ENCODE peak calls at places on chromosomes 12 and 14, in four cellular contexts. One of them, this sample, is unnamed.

GRCh38 chr12:40198601-40199000 is 26.2 kb upstream of the LRRK2 start:
- DNase-seq in GM12878: no peak
- DNase-seq in K562: no peak
- DNase-seq in endothelial cell of umbilical vein: no peak
- DNase-seq in this sample: peak

GRCh38 chr14:99543985-99544384 is 60.0 kb downstream of the CCDC85C start:
- DNase-seq in GM12878: no peak
- DNase-seq in K562: no peak
- DNase-seq in endothelial cell of umbilical vein: no peak
- DNase-seq in this sample: no peak

GRCh38 chr12:124593176-124593575 is 25.8 kb upstream of the NCOR2 start:
- DNase-seq in GM12878: no peak
- DNase-seq in K562: no peak
- DNase-seq in endothelial cell of umbilical vein: no peak
- DNase-seq in this sample: no peak

GRCh38 chr14:89289477-89289876 is 127.6 kb downstream of the FOXN3 start:
- DNase-seq in GM12878: no peak
- DNase-seq in K562: no peak
- DNase-seq in endothelial cell of umbilical vein: no peak
- DNase-seq in this sample: no peak

GRCh38 chr12:120007272-120007671 is 18.2 kb downstream of the BICDL1 start:
- DNase-seq in GM12878: no peak
- DNase-seq in K562: peak
- DNase-seq in endothelial cell of umbilical vein: no peak
- DNase-seq in this sample: no peak

GRCh38 chr12:110600254-110600653 is 13.7 kb upstream of the TCTN1 start:
- DNase-seq in GM12878: no peak
- DNase-seq in K562: peak
- DNase-seq in endothelial cell of umbilical vein: peak
- DNase-seq in this sample: peak

GRCh38 chr14:61780125-61780524 is 17.9 kb downstream of the SNAPC1 start:
- DNase-seq in GM12878: no peak
- DNase-seq in K562: no peak
- DNase-seq in endothelial cell of umbilical vein: no peak
- DNase-seq in this sample: no peak

GRCh38 chr14:20327005-20327869 is 5.8 kb downstream of the CCNB1IP1 start:
- DNase-seq in GM12878: peak
- DNase-seq in K562: peak
- DNase-seq in endothelial cell of umbilical vein: peak
- DNase-seq in this sample: peak

GRCh38 chr14:81519200-81519998 is 14.3 kb downstream of the SEL1L start:
- DNase-seq in GM12878: peak
- DNase-seq in K562: peak
- DNase-seq in endothelial cell of umbilical vein: peak
- DNase-seq in this sample: no peak

GRCh38 chr12:54279632-54280400 is at the start of gene CBX5:
- DNase-seq in GM12878: peak
- DNase-seq in K562: peak
- DNase-seq in endothelial cell of umbilical vein: peak
- DNase-seq in this sample: peak

GRCh38 chr12:54352891-54353874 is 11.1 kb downstream of the GPR84 start:
- DNase-seq in GM12878: no peak
- DNase-seq in K562: peak
- DNase-seq in endothelial cell of umbilical vein: no peak
- DNase-seq in this sample: peak

GRCh38 chr12:3273409-3273853 is 196.3 kb downstream of the TSPAN9 start:
- DNase-seq in GM12878: no peak
- DNase-seq in K562: no peak
- DNase-seq in endothelial cell of umbilical vein: no peak
- DNase-seq in this sample: peak

GRCh38 chr12:107400686-107401447 is 284.7 kb upstream of the PWP1 start:
- DNase-seq in GM12878: no peak
- DNase-seq in K562: no peak
- DNase-seq in endothelial cell of umbilical vein: no peak
- DNase-seq in this sample: peak

GRCh38 chr12:109877504-109878246 is 2.7 kb downstream of the GLTP start:
- DNase-seq in GM12878: no peak
- DNase-seq in K562: no peak
- DNase-seq in endothelial cell of umbilical vein: no peak
- DNase-seq in this sample: no peak

GRCh38 chr14:39102969-39103957 is at the start of gene SEC23A:
- DNase-seq in GM12878: no peak
- DNase-seq in K562: peak
- DNase-seq in endothelial cell of umbilical vein: peak
- DNase-seq in this sample: peak

GRCh38 chr12:65566776-65567175 is 257.5 kb upstream of the HMGA2 start:
- DNase-seq in GM12878: no peak
- DNase-seq in K562: no peak
- DNase-seq in endothelial cell of umbilical vein: no peak
- DNase-seq in this sample: peak

GRCh38 chr14:104465482-104466390 is 113.8 kb upstream of the C14orf180 start:
- DNase-seq in GM12878: no peak
- DNase-seq in K562: no peak
- DNase-seq in endothelial cell of umbilical vein: no peak
- DNase-seq in this sample: no peak

GRCh38 chr12:118360785-118361404 is 11.8 kb downstream of the TAOK3 start:
- DNase-seq in GM12878: no peak
- DNase-seq in K562: peak
- DNase-seq in endothelial cell of umbilical vein: peak
- DNase-seq in this sample: peak

GRCh38 chr14:99038401-99038800 is 233.6 kb downstream of the BCL11B start:
- DNase-seq in GM12878: no peak
- DNase-seq in K562: no peak
- DNase-seq in endothelial cell of umbilical vein: no peak
- DNase-seq in this sample: no peak

GRCh38 chr12:30599631-30600030 is 96.0 kb downstream of the IPO8 start:
- DNase-seq in GM12878: no peak
- DNase-seq in K562: no peak
- DNase-seq in endothelial cell of umbilical vein: peak
- DNase-seq in this sample: peak

GRCh38 chr14:61321385-61322010 is at the start of gene PRKCH:
- DNase-seq in GM12878: no peak
- DNase-seq in K562: peak
- DNase-seq in endothelial cell of umbilical vein: peak
- DNase-seq in this sample: peak

GRCh38 chr12:25701290-25701689 is 148.2 kb upstream of the LMNTD1 start:
- DNase-seq in GM12878: no peak
- DNase-seq in K562: no peak
- DNase-seq in endothelial cell of umbilical vein: no peak
- DNase-seq in this sample: peak

GRCh38 chr12:14317362-14318146 is 47.9 kb upstream of the ATF7IP start:
- DNase-seq in GM12878: no peak
- DNase-seq in K562: peak
- DNase-seq in endothelial cell of umbilical vein: no peak
- DNase-seq in this sample: no peak
- H2AFZ ChIP-seq in GM12878: no peak
- H2AFZ ChIP-seq in K562: peak
- H2AFZ ChIP-seq in endothelial cell of umbilical vein: no peak
- H2AFZ ChIP-seq in this sample: peak

DNA sequence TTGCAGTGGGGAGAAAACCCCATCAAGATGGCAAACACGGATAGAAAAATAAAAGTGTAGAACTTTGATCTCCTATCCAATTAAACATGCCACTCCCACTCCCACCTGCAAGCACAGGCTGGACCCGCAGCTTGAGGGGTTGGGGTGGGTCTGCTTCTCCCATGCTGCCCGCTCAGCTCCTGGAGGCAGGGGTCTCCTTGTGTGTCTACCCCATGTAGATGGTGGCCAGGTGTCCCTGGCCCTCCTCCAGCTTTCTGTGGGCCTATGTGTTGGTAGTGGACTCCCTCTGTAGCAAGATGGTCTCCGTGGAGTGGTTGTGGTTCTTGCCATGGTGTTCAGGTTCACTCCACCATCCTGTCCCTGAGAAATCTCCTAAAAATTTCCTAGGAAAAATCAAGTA is 23.5 kb upstream of the FGF23 start:
- DNase-seq in GM12878: no peak
- DNase-seq in K562: no peak
- DNase-seq in endothelial cell of umbilical vein: no peak
- DNase-seq in this sample: no peak
- TF ChIP-seq CTCF in GM12878: no peak
- TF ChIP-seq CTCF in K562: no peak
- TF ChIP-seq CTCF in endothelial cell of umbilical vein: no peak
- TF ChIP-seq CTCF in this sample: no peak

GRCh38 chr12:14936224-14936861 is 2.0 kb downstream of the ERP27 start:
- DNase-seq in GM12878: no peak
- DNase-seq in K562: no peak
- DNase-seq in endothelial cell of umbilical vein: no peak
- DNase-seq in this sample: no peak

GRCh38 chr12:14937014-14937413 is 1.3 kb downstream of the ERP27 start:
- DNase-seq in GM12878: no peak
- DNase-seq in K562: no peak
- DNase-seq in endothelial cell of umbilical vein: no peak
- DNase-seq in this sample: no peak

GRCh38 chr12:14935031-14935430 is 3.3 kb downstream of the ERP27 start:
- DNase-seq in GM12878: no peak
- DNase-seq in K562: no peak
- DNase-seq in endothelial cell of umbilical vein: no peak
- DNase-seq in this sample: no peak

GRCh38 chr12:14938301-14938700 is at the start of gene ERP27:
- DNase-seq in GM12878: no peak
- DNase-seq in K562: no peak
- DNase-seq in endothelial cell of umbilical vein: no peak
- DNase-seq in this sample: no peak

GRCh38 chr12:14937689-14938088 is 648 bp downstream of the ERP27 start:
- DNase-seq in GM12878: no peak
- DNase-seq in K562: no peak
- DNase-seq in endothelial cell of umbilical vein: no peak
- DNase-seq in this sample: no peak
- TF ChIP-seq FOS in GM12878: no peak
- TF ChIP-seq FOS in K562: no peak
- TF ChIP-seq FOS in endothelial cell of umbilical vein: no peak
- TF ChIP-seq FOS in this sample: no peak

GRCh38 chr14:26872510-26872909 is 274.7 kb upstream of the NOVA1 start:
- DNase-seq in GM12878: no peak
- DNase-seq in K562: peak
- DNase-seq in endothelial cell of umbilical vein: no peak
- DNase-seq in this sample: no peak
- H2AFZ ChIP-seq in GM12878: no peak
- H2AFZ ChIP-seq in K562: no peak
- H2AFZ ChIP-seq in endothelial cell of umbilical vein: no peak
- H2AFZ ChIP-seq in this sample: no peak

GRCh38 chr14:74160763-74161162 is 76.0 kb downstream of the LIN52 start:
- DNase-seq in GM12878: no peak
- DNase-seq in K562: no peak
- DNase-seq in endothelial cell of umbilical vein: no peak
- DNase-seq in this sample: no peak

GRCh38 chr14:74161526-74162158 is 76.9 kb downstream of the LIN52 start:
- DNase-seq in GM12878: no peak
- DNase-seq in K562: no peak
- DNase-seq in endothelial cell of umbilical vein: no peak
- DNase-seq in this sample: no peak
- TF ChIP-seq CTCF in GM12878: no peak
- TF ChIP-seq CTCF in K562: no peak
- TF ChIP-seq CTCF in endothelial cell of umbilical vein: no peak
- TF ChIP-seq CTCF in this sample: no peak

GRCh38 chr14:102320671-102321455 is 1.3 kb downstream of the ZNF839 start:
- DNase-seq in GM12878: no peak
- DNase-seq in K562: no peak
- DNase-seq in endothelial cell of umbilical vein: no peak
- DNase-seq in this sample: no peak

GRCh38 chr14:102321456-102322101 is 2.0 kb downstream of the ZNF839 start:
- DNase-seq in GM12878: no peak
- DNase-seq in K562: no peak
- DNase-seq in endothelial cell of umbilical vein: no peak
- DNase-seq in this sample: no peak

GRCh38 chr14:102320033-102320660 is 601 bp downstream of the ZNF839 start:
- DNase-seq in GM12878: no peak
- DNase-seq in K562: peak
- DNase-seq in endothelial cell of umbilical vein: peak
- DNase-seq in this sample: peak

GRCh38 chr14:102325791-102326345 is 6.3 kb downstream of the ZNF839 start:
- DNase-seq in GM12878: no peak
- DNase-seq in K562: no peak
- DNase-seq in endothelial cell of umbilical vein: no peak
- DNase-seq in this sample: no peak

GRCh38 chr14:102323102-102323501 is 3.6 kb downstream of the ZNF839 start:
- DNase-seq in GM12878: no peak
- DNase-seq in K562: no peak
- DNase-seq in endothelial cell of umbilical vein: peak
- DNase-seq in this sample: peak
- TF ChIP-seq FOS in GM12878: no peak
- TF ChIP-seq FOS in K562: no peak
- TF ChIP-seq FOS in endothelial cell of umbilical vein: no peak
- TF ChIP-seq FOS in this sample: no peak

DNA sequence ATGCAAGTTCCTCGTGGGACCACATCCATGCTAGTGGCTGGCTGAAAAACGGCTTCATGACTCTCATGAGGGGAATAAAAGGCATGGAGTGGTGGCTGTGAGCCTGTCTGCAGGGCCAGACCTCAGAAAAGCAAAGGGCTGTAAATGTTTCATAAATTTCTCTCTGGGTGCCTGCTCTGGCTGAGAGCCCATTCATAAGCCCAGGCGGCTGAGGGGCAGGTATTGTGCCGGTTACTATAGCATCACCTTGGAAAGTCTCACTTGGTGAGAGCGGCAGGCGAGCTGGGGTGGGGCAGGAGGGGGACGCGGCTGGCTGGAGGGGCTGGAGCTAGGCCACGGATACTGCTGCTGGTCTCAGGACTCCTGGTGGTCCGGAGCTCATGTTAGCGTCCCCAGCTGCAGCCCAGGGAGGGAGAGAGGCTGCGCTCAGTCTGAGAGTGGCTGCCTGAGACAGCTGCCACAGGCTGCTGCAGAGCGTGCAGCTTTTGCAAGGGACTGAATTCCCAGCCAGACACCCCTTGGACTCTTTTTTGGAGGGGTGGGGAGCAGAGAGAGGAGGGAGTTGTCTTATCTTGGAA is at the start of gene SLC17A8:
- DNase-seq in GM12878: no peak
- DNase-seq in K562: no peak
- DNase-seq in endothelial cell of umbilical vein: no peak
- DNase-seq in this sample: no peak
- H2AFZ ChIP-seq in GM12878: no peak
- H2AFZ ChIP-seq in K562: no peak
- H2AFZ ChIP-seq in endothelial cell of umbilical vein: no peak
- H2AFZ ChIP-seq in this sample: no peak

GRCh38 chr12:101116911-101117310 is 93.1 kb downstream of the SLC5A8 start:
- DNase-seq in GM12878: no peak
- DNase-seq in K562: no peak
- DNase-seq in endothelial cell of umbilical vein: no peak
- DNase-seq in this sample: no peak

GRCh38 chr12:101115326-101115725 is 94.7 kb downstream of the SLC5A8 start:
- DNase-seq in GM12878: no peak
- DNase-seq in K562: no peak
- DNase-seq in endothelial cell of umbilical vein: no peak
- DNase-seq in this sample: no peak

GRCh38 chr12:101117842-101118241 is 92.2 kb downstream of the SLC5A8 start:
- DNase-seq in GM12878: no peak
- DNase-seq in K562: no peak
- DNase-seq in endothelial cell of umbilical vein: no peak
- DNase-seq in this sample: no peak
- TF ChIP-seq CTCF in GM12878: no peak
- TF ChIP-seq CTCF in K562: no peak
- TF ChIP-seq CTCF in endothelial cell of umbilical vein: no peak
- TF ChIP-seq CTCF in this sample: no peak

This sample was measured in IMR-90.